ENCODE peak calls at places on chromosomes 5 and 9, in nine cellular contexts. One of them, this sample, is unnamed. For H3K36me3, the result is how much of the 10 kb centered on the place peaks cover.

GRCh38 chr5:108016101-108016500 is 345.4 kb upstream of the EFNA5 start:
- ATAC-seq in PC-3: no peak
- ATAC-seq in heart right ventricle: no peak
- ATAC-seq in K562: no peak
- ATAC-seq in pancreas: no peak
- ATAC-seq in psoas muscle: no peak
- ATAC-seq in Panc1: no peak
- ATAC-seq in lung: no peak
- ATAC-seq in gastrocnemius medialis: no peak
- ATAC-seq in this sample: no peak

GRCh38 chr5:160175438-160176218 is 53.7 kb upstream of the FABP6 start:
- ATAC-seq in pancreas: peak
- ATAC-seq in PC-3: no peak
- ATAC-seq in gastrocnemius medialis: peak
- ATAC-seq in Panc1: no peak
- ATAC-seq in psoas muscle: peak
- ATAC-seq in K562: no peak
- ATAC-seq in heart right ventricle: peak
- ATAC-seq in lung: no peak
- ATAC-seq in this sample: no peak

GRCh38 chr5:145077028-145077427 is 758.1 kb downstream of the PRELID2 start:
- ATAC-seq in Panc1: no peak
- ATAC-seq in gastrocnemius medialis: no peak
- ATAC-seq in lung: no peak
- ATAC-seq in PC-3: no peak
- ATAC-seq in pancreas: no peak
- ATAC-seq in psoas muscle: no peak
- ATAC-seq in K562: no peak
- ATAC-seq in heart right ventricle: no peak
- ATAC-seq in this sample: no peak

GRCh38 chr5:160543395-160543794 is 121.7 kb downstream of the PTTG1 start:
- ATAC-seq in gastrocnemius medialis: no peak
- ATAC-seq in pancreas: no peak
- ATAC-seq in lung: no peak
- ATAC-seq in psoas muscle: no peak
- ATAC-seq in Panc1: no peak
- ATAC-seq in PC-3: no peak
- ATAC-seq in heart right ventricle: no peak
- ATAC-seq in K562: no peak
- ATAC-seq in this sample: no peak

GRCh38 chr5:119396265-119396664 is 40.4 kb downstream of the TNFAIP8 start:
- ATAC-seq in heart right ventricle: no peak
- ATAC-seq in lung: no peak
- ATAC-seq in Panc1: no peak
- ATAC-seq in pancreas: no peak
- ATAC-seq in psoas muscle: no peak
- ATAC-seq in gastrocnemius medialis: no peak
- ATAC-seq in PC-3: no peak
- ATAC-seq in K562: peak
- ATAC-seq in this sample: no peak

GRCh38 chr5:3896098-3896497 is 300.5 kb downstream of the IRX1 start:
- ATAC-seq in heart right ventricle: no peak
- ATAC-seq in PC-3: no peak
- ATAC-seq in lung: no peak
- ATAC-seq in psoas muscle: no peak
- ATAC-seq in K562: no peak
- ATAC-seq in gastrocnemius medialis: no peak
- ATAC-seq in Panc1: no peak
- ATAC-seq in pancreas: no peak
- ATAC-seq in this sample: no peak

GRCh38 chr9:2621678-2622360 is at the start of gene VLDLR:
- ATAC-seq in Panc1: peak
- ATAC-seq in PC-3: peak
- ATAC-seq in lung: peak
- ATAC-seq in K562: peak
- ATAC-seq in gastrocnemius medialis: peak
- ATAC-seq in pancreas: peak
- ATAC-seq in heart right ventricle: peak
- ATAC-seq in psoas muscle: peak
- ATAC-seq in this sample: peak

GRCh38 chr5:54357371-54358058 is 47.1 kb upstream of the ARL15 start:
- ATAC-seq in psoas muscle: no peak
- ATAC-seq in Panc1: no peak
- ATAC-seq in heart right ventricle: peak
- ATAC-seq in K562: no peak
- ATAC-seq in PC-3: no peak
- ATAC-seq in lung: no peak
- ATAC-seq in gastrocnemius medialis: no peak
- ATAC-seq in pancreas: no peak
- ATAC-seq in this sample: no peak

GRCh38 chr5:181222630-181223040 is 446 bp upstream of the TRIM41 start:
- ATAC-seq in pancreas: peak
- ATAC-seq in heart right ventricle: peak
- ATAC-seq in lung: peak
- ATAC-seq in Panc1: peak
- ATAC-seq in K562: peak
- ATAC-seq in PC-3: peak
- ATAC-seq in psoas muscle: peak
- ATAC-seq in gastrocnemius medialis: peak
- ATAC-seq in this sample: peak

GRCh38 chr5:14914603-14915277 is 43.2 kb upstream of the ANKH start:
- ATAC-seq in pancreas: no peak
- ATAC-seq in K562: no peak
- ATAC-seq in lung: no peak
- ATAC-seq in gastrocnemius medialis: no peak
- ATAC-seq in PC-3: peak
- ATAC-seq in psoas muscle: no peak
- ATAC-seq in heart right ventricle: no peak
- ATAC-seq in Panc1: no peak
- ATAC-seq in this sample: no peak

GRCh38 chr5:108315829-108316228 is 66.1 kb downstream of the FBXL17 start:
- ATAC-seq in gastrocnemius medialis: no peak
- ATAC-seq in lung: no peak
- ATAC-seq in PC-3: peak
- ATAC-seq in pancreas: no peak
- ATAC-seq in psoas muscle: peak
- ATAC-seq in Panc1: no peak
- ATAC-seq in heart right ventricle: no peak
- ATAC-seq in K562: no peak
- ATAC-seq in this sample: no peak

GRCh38 chr9:16773617-16774016 is 96.9 kb downstream of the BNC2 start:
- ATAC-seq in psoas muscle: no peak
- ATAC-seq in PC-3: no peak
- ATAC-seq in pancreas: peak
- ATAC-seq in heart right ventricle: no peak
- ATAC-seq in K562: no peak
- ATAC-seq in Panc1: no peak
- ATAC-seq in lung: no peak
- ATAC-seq in gastrocnemius medialis: no peak
- ATAC-seq in this sample: no peak

DNA sequence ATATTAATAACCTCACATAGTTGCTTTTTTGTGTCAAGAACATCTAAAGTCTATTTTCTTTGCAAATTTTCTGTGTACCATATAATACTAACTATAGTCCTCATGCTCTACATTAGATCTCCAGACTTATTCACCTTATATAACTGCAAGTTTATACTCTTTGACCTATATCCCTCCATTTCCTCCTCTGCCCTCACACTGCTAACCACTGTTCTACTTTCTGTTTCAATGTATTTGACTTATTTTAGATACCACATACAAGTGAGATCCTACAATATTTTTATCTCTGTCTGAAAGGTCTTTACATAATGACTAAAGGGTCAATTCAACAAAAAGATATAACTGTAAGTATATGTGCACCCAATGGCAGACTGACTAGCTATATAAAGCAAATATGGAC is 789.7 kb upstream of the ZNF608 start:
- ATAC-seq in lung: no peak
- ATAC-seq in gastrocnemius medialis: no peak
- ATAC-seq in heart right ventricle: no peak
- ATAC-seq in psoas muscle: no peak
- ATAC-seq in Panc1: no peak
- ATAC-seq in PC-3: no peak
- ATAC-seq in K562: no peak
- ATAC-seq in pancreas: no peak
- ATAC-seq in this sample: no peak
- TF ChIP-seq CTCF in lung: no peak
- TF ChIP-seq CTCF in gastrocnemius medialis: no peak
- TF ChIP-seq CTCF in heart right ventricle: no peak
- TF ChIP-seq CTCF in psoas muscle: no peak
- TF ChIP-seq CTCF in Panc1: no peak
- TF ChIP-seq CTCF in PC-3: no peak
- TF ChIP-seq CTCF in K562: no peak
- TF ChIP-seq CTCF in pancreas: no peak
- TF ChIP-seq CTCF in this sample: no peak

DNA sequence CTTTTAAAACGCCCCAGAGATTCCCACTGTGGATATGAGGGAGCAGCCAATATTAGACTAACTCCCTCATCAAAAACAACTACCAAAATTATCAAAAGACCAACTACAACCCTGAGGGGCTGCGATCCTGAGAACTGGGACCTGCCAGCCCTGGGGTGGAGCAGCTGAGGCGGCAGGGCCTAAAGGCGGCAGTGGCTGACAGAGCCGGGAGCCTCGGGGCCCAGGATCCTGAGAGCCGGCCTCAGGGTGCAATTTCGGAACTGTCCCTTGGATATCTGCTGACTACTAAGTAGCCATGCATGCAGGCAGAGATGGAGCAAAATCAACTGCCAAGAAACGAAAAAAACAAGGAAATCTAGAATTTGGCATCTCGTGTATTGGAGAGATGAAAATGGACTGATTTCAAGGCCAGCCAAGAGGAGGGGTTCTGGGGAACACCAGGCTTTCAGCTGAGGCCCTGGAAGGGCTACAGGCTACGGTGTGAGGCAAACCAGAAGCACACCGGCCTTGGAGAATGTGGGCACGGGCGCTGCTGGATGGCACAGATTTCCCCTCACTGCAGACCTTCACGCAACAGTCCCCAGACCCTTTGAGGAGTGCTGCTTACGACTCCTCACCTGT is 63.6 kb upstream of the UBAC1 start:
- ATAC-seq in PC-3: no peak
- ATAC-seq in K562: no peak
- ATAC-seq in psoas muscle: no peak
- ATAC-seq in Panc1: no peak
- ATAC-seq in lung: no peak
- ATAC-seq in heart right ventricle: no peak
- ATAC-seq in gastrocnemius medialis: no peak
- ATAC-seq in pancreas: no peak
- ATAC-seq in this sample: no peak
- H3K36me3 ChIP-seq in PC-3: under half
- H3K36me3 ChIP-seq in K562: under half
- H3K36me3 ChIP-seq in psoas muscle: under half
- H3K36me3 ChIP-seq in Panc1: under half
- H3K36me3 ChIP-seq in lung: under half
- H3K36me3 ChIP-seq in heart right ventricle: under half
- H3K36me3 ChIP-seq in gastrocnemius medialis: under half
- H3K36me3 ChIP-seq in pancreas: under half
- H3K36me3 ChIP-seq in this sample: under half

DNA sequence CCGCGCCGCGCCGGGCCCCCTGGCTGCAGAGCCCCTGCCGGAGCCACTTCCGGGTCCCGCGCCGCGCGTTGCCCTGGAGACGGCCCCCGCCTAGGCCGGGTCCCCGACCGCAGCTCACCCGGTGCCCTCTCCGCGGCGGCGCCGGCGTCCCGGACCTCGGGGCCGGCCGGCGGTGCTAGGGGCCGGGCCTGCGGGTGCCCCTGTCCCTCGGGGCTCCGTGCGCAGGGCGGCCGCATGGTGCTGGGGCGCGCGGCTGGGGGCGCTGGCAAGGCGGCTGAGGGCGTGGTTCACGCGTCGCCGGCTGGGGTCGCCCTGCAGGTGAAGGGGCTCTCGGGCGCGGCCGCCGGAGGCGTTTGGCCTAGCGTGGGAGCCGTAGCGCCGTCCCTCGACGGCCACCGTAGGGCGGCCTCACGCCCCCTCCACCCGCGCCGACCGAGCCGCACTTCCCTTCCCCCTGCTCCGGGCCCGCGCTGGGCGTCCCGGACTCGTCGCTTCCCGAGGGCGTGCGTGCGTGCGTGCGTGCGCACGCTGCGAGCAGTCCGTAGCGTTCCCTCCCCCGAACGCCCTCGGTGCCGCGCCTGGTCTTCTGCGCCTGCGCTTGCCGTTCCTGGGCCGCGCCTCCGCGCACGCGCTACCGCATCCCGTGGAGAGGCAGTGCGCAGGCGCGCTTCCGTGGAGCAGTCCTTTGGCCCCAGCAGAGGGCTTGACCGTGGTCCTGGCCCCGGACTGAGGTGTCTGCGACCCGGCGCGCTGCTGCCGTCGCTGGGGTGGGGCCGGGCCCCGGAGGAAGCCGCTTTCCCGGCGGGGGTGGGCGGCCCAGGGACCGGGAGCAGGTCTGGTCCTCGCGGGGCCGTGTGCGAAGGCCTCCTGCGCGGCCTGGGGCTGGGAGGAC is at the start of gene TMEM250:
- ATAC-seq in PC-3: peak
- ATAC-seq in gastrocnemius medialis: peak
- ATAC-seq in psoas muscle: peak
- ATAC-seq in heart right ventricle: peak
- ATAC-seq in lung: peak
- ATAC-seq in pancreas: peak
- ATAC-seq in K562: peak
- ATAC-seq in Panc1: peak
- ATAC-seq in this sample: peak
- TF ChIP-seq CTCF in PC-3: no peak
- TF ChIP-seq CTCF in gastrocnemius medialis: peak
- TF ChIP-seq CTCF in psoas muscle: peak
- TF ChIP-seq CTCF in heart right ventricle: peak
- TF ChIP-seq CTCF in lung: no peak
- TF ChIP-seq CTCF in pancreas: no peak
- TF ChIP-seq CTCF in K562: peak
- TF ChIP-seq CTCF in Panc1: no peak
- TF ChIP-seq CTCF in this sample: peak

DNA sequence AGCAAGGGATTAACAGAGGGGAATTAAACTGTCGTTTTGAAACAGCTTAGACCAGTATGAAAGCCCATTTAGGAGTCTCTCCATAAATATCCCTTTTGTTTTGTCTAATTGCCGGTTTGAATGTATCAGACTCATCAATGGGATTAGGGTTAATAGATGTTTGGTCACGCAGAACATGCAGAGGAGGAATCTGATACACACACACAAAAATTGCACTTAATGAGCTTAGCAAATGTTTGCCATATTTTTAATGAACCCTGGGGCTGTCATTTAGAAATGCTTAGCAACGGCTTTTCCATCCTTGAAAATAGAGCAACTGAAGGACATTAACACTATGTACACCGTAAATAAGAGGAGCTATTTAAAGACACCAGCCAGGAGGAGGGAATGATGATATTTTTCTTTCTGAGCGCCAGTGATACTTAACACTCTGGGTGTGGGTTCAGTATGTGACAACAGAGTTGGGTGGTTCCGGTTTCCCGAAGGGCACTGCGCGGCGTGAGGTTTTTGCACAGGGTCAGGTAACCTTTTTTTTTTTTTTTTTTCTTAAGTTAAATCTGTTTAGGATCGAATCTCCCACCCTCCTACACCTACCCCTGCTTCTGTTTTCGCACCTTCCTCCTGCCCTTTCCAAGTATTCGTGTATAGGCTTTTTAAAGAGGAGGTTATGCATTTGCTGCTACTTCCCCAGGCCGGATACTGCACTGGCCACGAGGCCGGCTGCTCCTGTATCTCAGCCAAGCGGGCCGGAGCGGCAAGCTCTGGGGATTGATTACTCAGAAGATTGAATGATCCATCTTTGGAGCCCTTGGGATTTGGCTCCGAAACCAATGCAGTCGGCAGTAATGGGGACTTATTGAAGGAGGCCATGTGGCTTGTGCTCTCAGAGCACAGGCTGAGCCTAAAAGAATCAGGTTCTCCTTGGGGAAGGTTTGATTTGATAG is 405.0 kb downstream of the TLE4 start:
- ATAC-seq in psoas muscle: peak
- ATAC-seq in K562: no peak
- ATAC-seq in Panc1: no peak
- ATAC-seq in PC-3: no peak
- ATAC-seq in gastrocnemius medialis: peak
- ATAC-seq in pancreas: no peak
- ATAC-seq in lung: no peak
- ATAC-seq in heart right ventricle: no peak
- ATAC-seq in this sample: no peak
- H3K36me3 ChIP-seq in psoas muscle: under half
- H3K36me3 ChIP-seq in K562: under half
- H3K36me3 ChIP-seq in Panc1: under half
- H3K36me3 ChIP-seq in PC-3: under half
- H3K36me3 ChIP-seq in gastrocnemius medialis: under half
- H3K36me3 ChIP-seq in pancreas: under half
- H3K36me3 ChIP-seq in lung: under half
- H3K36me3 ChIP-seq in heart right ventricle: under half
- H3K36me3 ChIP-seq in this sample: under half

This sample was measured in gastroesophageal sphincter.